ENCODE peak calls at places on chromosomes 11 and 22, in seven cellular contexts. One of them, this sample, is unnamed.

GRCh38 chr11:109241988-109242387 is 180.0 kb upstream of the C11orf87 start:
- DNase-seq in LNCaP clone FGC: no peak
- DNase-seq in HCT116: no peak
- DNase-seq in epithelial cell of esophagus: peak
- DNase-seq in cardiac fibroblast: no peak
- DNase-seq in fibroblast of lung: no peak
- DNase-seq in pancreas: no peak
- DNase-seq in this sample: no peak

GRCh38 chr11:45777127-45777969 is 27.6 kb upstream of the SLC35C1 start:
- DNase-seq in LNCaP clone FGC: no peak
- DNase-seq in HCT116: no peak
- DNase-seq in epithelial cell of esophagus: no peak
- DNase-seq in cardiac fibroblast: peak
- DNase-seq in fibroblast of lung: peak
- DNase-seq in pancreas: no peak
- DNase-seq in this sample: no peak

GRCh38 chr11:109877043-109877442 is 216.1 kb upstream of the ZC3H12C start:
- DNase-seq in LNCaP clone FGC: no peak
- DNase-seq in HCT116: no peak
- DNase-seq in epithelial cell of esophagus: no peak
- DNase-seq in cardiac fibroblast: no peak
- DNase-seq in fibroblast of lung: no peak
- DNase-seq in pancreas: no peak
- DNase-seq in this sample: no peak

GRCh38 chr22:38230108-38230825 is 28.5 kb downstream of the MAFF start:
- DNase-seq in LNCaP clone FGC: peak
- DNase-seq in HCT116: no peak
- DNase-seq in epithelial cell of esophagus: peak
- DNase-seq in cardiac fibroblast: peak
- DNase-seq in fibroblast of lung: peak
- DNase-seq in pancreas: no peak
- DNase-seq in this sample: no peak

GRCh38 chr11:134229131-134229790 is 4.8 kb downstream of the VPS26B start:
- DNase-seq in LNCaP clone FGC: no peak
- DNase-seq in HCT116: no peak
- DNase-seq in epithelial cell of esophagus: peak
- DNase-seq in cardiac fibroblast: peak
- DNase-seq in fibroblast of lung: no peak
- DNase-seq in pancreas: no peak
- DNase-seq in this sample: no peak

GRCh38 chr11:1194977-1195689 is 27.7 kb upstream of the MUC5B start:
- DNase-seq in LNCaP clone FGC: no peak
- DNase-seq in HCT116: no peak
- DNase-seq in epithelial cell of esophagus: no peak
- DNase-seq in cardiac fibroblast: no peak
- DNase-seq in fibroblast of lung: no peak
- DNase-seq in pancreas: peak
- DNase-seq in this sample: no peak

GRCh38 chr11:102933627-102934026 is 21.9 kb downstream of the MMP13 start:
- DNase-seq in LNCaP clone FGC: no peak
- DNase-seq in HCT116: no peak
- DNase-seq in epithelial cell of esophagus: no peak
- DNase-seq in cardiac fibroblast: no peak
- DNase-seq in fibroblast of lung: no peak
- DNase-seq in pancreas: no peak
- DNase-seq in this sample: no peak

GRCh38 chr22:44192098-44192810 is 11.5 kb downstream of the PARVG start:
- DNase-seq in LNCaP clone FGC: peak
- DNase-seq in HCT116: peak
- DNase-seq in epithelial cell of esophagus: peak
- DNase-seq in cardiac fibroblast: peak
- DNase-seq in fibroblast of lung: peak
- DNase-seq in pancreas: peak
- DNase-seq in this sample: no peak

GRCh38 chr11:113725411-113725810 is 19.3 kb upstream of the TMPRSS5 start:
- DNase-seq in LNCaP clone FGC: no peak
- DNase-seq in HCT116: no peak
- DNase-seq in epithelial cell of esophagus: no peak
- DNase-seq in cardiac fibroblast: no peak
- DNase-seq in fibroblast of lung: no peak
- DNase-seq in pancreas: no peak
- DNase-seq in this sample: no peak

GRCh38 chr22:30609260-30610185 is 2.5 kb downstream of the TCN2 start:
- DNase-seq in LNCaP clone FGC: no peak
- DNase-seq in HCT116: no peak
- DNase-seq in epithelial cell of esophagus: peak
- DNase-seq in cardiac fibroblast: peak
- DNase-seq in fibroblast of lung: peak
- DNase-seq in pancreas: no peak
- DNase-seq in this sample: peak

GRCh38 chr11:113278481-113278880 is 35.9 kb upstream of the TTC12 start:
- DNase-seq in LNCaP clone FGC: no peak
- DNase-seq in HCT116: no peak
- DNase-seq in epithelial cell of esophagus: no peak
- DNase-seq in cardiac fibroblast: no peak
- DNase-seq in fibroblast of lung: no peak
- DNase-seq in pancreas: no peak
- DNase-seq in this sample: no peak

GRCh38 chr11:125773516-125773915 is 5.1 kb downstream of the PATE2 start:
- DNase-seq in LNCaP clone FGC: no peak
- DNase-seq in HCT116: no peak
- DNase-seq in epithelial cell of esophagus: peak
- DNase-seq in cardiac fibroblast: peak
- DNase-seq in fibroblast of lung: no peak
- DNase-seq in pancreas: no peak
- DNase-seq in this sample: no peak

GRCh38 chr11:93131709-93132108 is 66.1 kb downstream of the SLC36A4 start:
- DNase-seq in LNCaP clone FGC: no peak
- DNase-seq in HCT116: no peak
- DNase-seq in epithelial cell of esophagus: no peak
- DNase-seq in cardiac fibroblast: peak
- DNase-seq in fibroblast of lung: no peak
- DNase-seq in pancreas: no peak
- DNase-seq in this sample: no peak

GRCh38 chr11:130703489-130704190 is 212.6 kb downstream of the SNX19 start:
- DNase-seq in LNCaP clone FGC: no peak
- DNase-seq in HCT116: no peak
- DNase-seq in epithelial cell of esophagus: no peak
- DNase-seq in cardiac fibroblast: no peak
- DNase-seq in fibroblast of lung: no peak
- DNase-seq in pancreas: no peak
- DNase-seq in this sample: no peak

GRCh38 chr11:12418019-12418611 is 40.7 kb downstream of the PARVA start:
- DNase-seq in LNCaP clone FGC: no peak
- DNase-seq in HCT116: no peak
- DNase-seq in epithelial cell of esophagus: no peak
- DNase-seq in cardiac fibroblast: peak
- DNase-seq in fibroblast of lung: peak
- DNase-seq in pancreas: no peak
- DNase-seq in this sample: no peak

GRCh38 chr22:36226189-36226588 is 13.1 kb downstream of the APOL2 start:
- DNase-seq in LNCaP clone FGC: no peak
- DNase-seq in HCT116: no peak
- DNase-seq in epithelial cell of esophagus: no peak
- DNase-seq in cardiac fibroblast: no peak
- DNase-seq in fibroblast of lung: no peak
- DNase-seq in pancreas: no peak
- DNase-seq in this sample: no peak

GRCh38 chr11:66371627-66372415 is at the start of gene SLC29A2:
- DNase-seq in LNCaP clone FGC: no peak
- DNase-seq in HCT116: peak
- DNase-seq in epithelial cell of esophagus: peak
- DNase-seq in cardiac fibroblast: no peak
- DNase-seq in fibroblast of lung: no peak
- DNase-seq in pancreas: peak
- DNase-seq in this sample: no peak

GRCh38 chr11:76614471-76615183 is 55.9 kb downstream of the LRRC32 start:
- DNase-seq in LNCaP clone FGC: no peak
- DNase-seq in HCT116: no peak
- DNase-seq in epithelial cell of esophagus: no peak
- DNase-seq in cardiac fibroblast: peak
- DNase-seq in fibroblast of lung: no peak
- DNase-seq in pancreas: peak
- DNase-seq in this sample: no peak

GRCh38 chr22:40258463-40259046 is 80.8 kb downstream of the TNRC6B start:
- DNase-seq in LNCaP clone FGC: no peak
- DNase-seq in HCT116: peak
- DNase-seq in epithelial cell of esophagus: peak
- DNase-seq in cardiac fibroblast: peak
- DNase-seq in fibroblast of lung: peak
- DNase-seq in pancreas: no peak
- DNase-seq in this sample: no peak

GRCh38 chr11:63831326-63831725 is 7.6 kb upstream of the MARK2 start:
- DNase-seq in LNCaP clone FGC: no peak
- DNase-seq in HCT116: no peak
- DNase-seq in epithelial cell of esophagus: no peak
- DNase-seq in cardiac fibroblast: no peak
- DNase-seq in fibroblast of lung: no peak
- DNase-seq in pancreas: no peak
- DNase-seq in this sample: no peak

GRCh38 chr11:12402691-12403120 is 25.3 kb downstream of the PARVA start:
- DNase-seq in LNCaP clone FGC: no peak
- DNase-seq in HCT116: no peak
- DNase-seq in epithelial cell of esophagus: peak
- DNase-seq in cardiac fibroblast: no peak
- DNase-seq in fibroblast of lung: peak
- DNase-seq in pancreas: no peak
- DNase-seq in this sample: no peak

GRCh38 chr11:14179126-14179820 is 179.7 kb downstream of the RRAS2 start:
- DNase-seq in LNCaP clone FGC: no peak
- DNase-seq in HCT116: no peak
- DNase-seq in epithelial cell of esophagus: no peak
- DNase-seq in cardiac fibroblast: peak
- DNase-seq in fibroblast of lung: peak
- DNase-seq in pancreas: no peak
- DNase-seq in this sample: no peak

GRCh38 chr22:50018608-50019291 is 6.2 kb upstream of the IL17REL start:
- DNase-seq in LNCaP clone FGC: no peak
- DNase-seq in HCT116: no peak
- DNase-seq in epithelial cell of esophagus: no peak
- DNase-seq in cardiac fibroblast: no peak
- DNase-seq in fibroblast of lung: no peak
- DNase-seq in pancreas: no peak
- DNase-seq in this sample: no peak

GRCh38 chr11:536841-537621 is at the start of gene LRRC56:
- DNase-seq in LNCaP clone FGC: peak
- DNase-seq in HCT116: peak
- DNase-seq in epithelial cell of esophagus: peak
- DNase-seq in cardiac fibroblast: peak
- DNase-seq in fibroblast of lung: peak
- DNase-seq in pancreas: peak
- DNase-seq in this sample: peak

DNA sequence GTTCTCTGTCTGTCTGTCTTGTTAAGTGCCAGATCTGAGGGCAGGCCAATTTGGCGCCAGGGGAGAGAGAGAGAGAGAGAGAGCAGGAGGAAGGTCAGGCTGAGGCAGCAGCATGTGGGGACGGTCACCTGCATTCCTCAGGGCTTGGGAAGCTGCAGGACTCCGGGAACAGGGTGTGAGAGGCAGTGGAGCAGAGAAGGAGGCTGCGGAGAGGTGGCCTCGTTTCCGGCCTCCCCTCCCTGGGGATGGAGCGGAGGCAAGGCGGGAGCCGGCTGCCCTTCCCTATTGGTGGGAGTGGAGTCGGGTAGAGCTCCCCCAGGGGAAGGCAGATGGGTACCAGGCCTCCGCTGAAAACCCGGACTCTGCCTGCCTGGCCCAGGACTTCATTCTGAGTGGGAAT is 9.7 kb downstream of the CLMP start:
- DNase-seq in LNCaP clone FGC: no peak
- DNase-seq in HCT116: no peak
- DNase-seq in epithelial cell of esophagus: no peak
- DNase-seq in cardiac fibroblast: no peak
- DNase-seq in fibroblast of lung: no peak
- DNase-seq in pancreas: no peak
- DNase-seq in this sample: no peak
- H3K4me3 ChIP-seq in LNCaP clone FGC: no peak
- H3K4me3 ChIP-seq in HCT116: no peak
- H3K4me3 ChIP-seq in epithelial cell of esophagus: no peak
- H3K4me3 ChIP-seq in cardiac fibroblast: no peak
- H3K4me3 ChIP-seq in fibroblast of lung: no peak
- H3K4me3 ChIP-seq in pancreas: no peak
- H3K4me3 ChIP-seq in this sample: no peak

GRCh38 chr11:11010624-11011127 is 152.8 kb upstream of the ZBED5 start:
- DNase-seq in LNCaP clone FGC: no peak
- DNase-seq in HCT116: peak
- DNase-seq in epithelial cell of esophagus: peak
- DNase-seq in cardiac fibroblast: peak
- DNase-seq in fibroblast of lung: peak
- DNase-seq in pancreas: no peak
- DNase-seq in this sample: no peak
- TF ChIP-seq CTCF in LNCaP clone FGC: peak
- TF ChIP-seq CTCF in HCT116: peak
- TF ChIP-seq CTCF in epithelial cell of esophagus: peak
- TF ChIP-seq CTCF in cardiac fibroblast: peak
- TF ChIP-seq CTCF in fibroblast of lung: peak
- TF ChIP-seq CTCF in pancreas: no peak
- TF ChIP-seq CTCF in this sample: peak

GRCh38 chr11:78057462-78058055 is 6.1 kb upstream of the THRSP start:
- DNase-seq in LNCaP clone FGC: no peak
- DNase-seq in HCT116: no peak
- DNase-seq in epithelial cell of esophagus: no peak
- DNase-seq in cardiac fibroblast: no peak
- DNase-seq in fibroblast of lung: no peak
- DNase-seq in pancreas: no peak
- DNase-seq in this sample: no peak
- H3K4me3 ChIP-seq in LNCaP clone FGC: no peak
- H3K4me3 ChIP-seq in HCT116: no peak
- H3K4me3 ChIP-seq in epithelial cell of esophagus: no peak
- H3K4me3 ChIP-seq in cardiac fibroblast: no peak
- H3K4me3 ChIP-seq in fibroblast of lung: no peak
- H3K4me3 ChIP-seq in pancreas: no peak
- H3K4me3 ChIP-seq in this sample: no peak

GRCh38 chr11:61173456-61173855 is 12.2 kb upstream of the VPS37C start:
- DNase-seq in LNCaP clone FGC: peak
- DNase-seq in HCT116: no peak
- DNase-seq in epithelial cell of esophagus: peak
- DNase-seq in cardiac fibroblast: peak
- DNase-seq in fibroblast of lung: no peak
- DNase-seq in pancreas: no peak
- DNase-seq in this sample: no peak
- TF ChIP-seq CTCF in LNCaP clone FGC: peak
- TF ChIP-seq CTCF in HCT116: no peak
- TF ChIP-seq CTCF in epithelial cell of esophagus: no peak
- TF ChIP-seq CTCF in cardiac fibroblast: no peak
- TF ChIP-seq CTCF in fibroblast of lung: no peak
- TF ChIP-seq CTCF in pancreas: no peak
- TF ChIP-seq CTCF in this sample: peak

DNA sequence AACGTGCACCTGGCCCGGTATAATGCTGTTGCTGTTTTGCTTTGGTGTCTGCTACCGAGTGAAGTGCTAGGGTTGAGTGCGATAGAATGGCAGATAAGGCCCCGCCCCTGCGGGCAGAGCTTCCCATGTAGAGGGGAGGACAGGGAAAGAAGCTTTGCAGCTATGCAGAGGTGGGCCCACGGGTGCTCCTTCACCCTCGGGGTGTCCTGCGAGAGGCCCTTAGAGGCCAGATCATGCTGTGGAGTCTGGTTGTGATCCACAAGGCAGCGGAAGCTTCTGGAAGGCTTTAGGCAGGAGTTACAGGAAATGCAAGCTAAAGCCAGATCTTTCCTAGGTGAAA is 3.2 kb downstream of the LRP5 start:
- DNase-seq in LNCaP clone FGC: no peak
- DNase-seq in HCT116: no peak
- DNase-seq in epithelial cell of esophagus: no peak
- DNase-seq in cardiac fibroblast: no peak
- DNase-seq in fibroblast of lung: no peak
- DNase-seq in pancreas: no peak
- DNase-seq in this sample: no peak
- H3K4me3 ChIP-seq in LNCaP clone FGC: no peak
- H3K4me3 ChIP-seq in HCT116: peak
- H3K4me3 ChIP-seq in epithelial cell of esophagus: no peak
- H3K4me3 ChIP-seq in cardiac fibroblast: no peak
- H3K4me3 ChIP-seq in fibroblast of lung: no peak
- H3K4me3 ChIP-seq in pancreas: no peak
- H3K4me3 ChIP-seq in this sample: no peak